ENCODE peak calls at places on chromosomes 12 and 14, in seven cellular contexts. W, O, D, G, X, I and L are unnamed samples. For H3K9me3 and H3K4me1, the result is how much of the 10 kb centered on the place peaks cover.

GRCh38 chr14:52314521-52315354 is 626 bp downstream of the PTGER2 start:
- DNase-seq in W (no peak), O (no peak), D (peak), G (peak), X (peak), I (peak), L (no peak)

GRCh38 chr12:98085360-98085759 is 430.0 kb upstream of the TMPO start:
- DNase-seq in W (no peak), O (no peak), D (no peak), G (no peak), X (no peak), I (no peak), L (no peak)

GRCh38 chr12:99019798-99020197 is 374.7 kb downstream of the APAF1 start:
- DNase-seq in W (no peak), O (no peak), D (no peak), G (no peak), X (no peak), I (no peak), L (no peak)

GRCh38 chr14:103854822-103855733 is 7.7 kb upstream of the PPP1R13B start:
- DNase-seq in W (no peak), O (peak), D (no peak), G (peak), X (no peak), I (peak), L (peak)

GRCh38 chr12:87140257-87140656 is 884.1 kb upstream of the MGAT4C start:
- DNase-seq in W (no peak), O (no peak), D (no peak), G (no peak), X (no peak), I (no peak), L (no peak)

GRCh38 chr14:90785876-90786450 is 30.3 kb downstream of the TTC7B start:
- DNase-seq in W (no peak), O (no peak), D (peak), G (no peak), X (no peak), I (no peak), L (no peak)

GRCh38 chr12:52495385-52495784 is 2.3 kb upstream of the KRT6A start:
- DNase-seq in W (no peak), O (no peak), D (no peak), G (no peak), X (no peak), I (peak), L (peak)

GRCh38 chr12:132352896-132353800 is 23.8 kb upstream of the GALNT9 start:
- DNase-seq in W (no peak), O (no peak), D (no peak), G (peak), X (no peak), I (no peak), L (no peak)

GRCh38 chr14:38522724-38523123 is 266.8 kb upstream of the CLEC14A start:
- DNase-seq in W (no peak), O (no peak), D (no peak), G (no peak), X (no peak), I (peak), L (no peak)

DNA sequence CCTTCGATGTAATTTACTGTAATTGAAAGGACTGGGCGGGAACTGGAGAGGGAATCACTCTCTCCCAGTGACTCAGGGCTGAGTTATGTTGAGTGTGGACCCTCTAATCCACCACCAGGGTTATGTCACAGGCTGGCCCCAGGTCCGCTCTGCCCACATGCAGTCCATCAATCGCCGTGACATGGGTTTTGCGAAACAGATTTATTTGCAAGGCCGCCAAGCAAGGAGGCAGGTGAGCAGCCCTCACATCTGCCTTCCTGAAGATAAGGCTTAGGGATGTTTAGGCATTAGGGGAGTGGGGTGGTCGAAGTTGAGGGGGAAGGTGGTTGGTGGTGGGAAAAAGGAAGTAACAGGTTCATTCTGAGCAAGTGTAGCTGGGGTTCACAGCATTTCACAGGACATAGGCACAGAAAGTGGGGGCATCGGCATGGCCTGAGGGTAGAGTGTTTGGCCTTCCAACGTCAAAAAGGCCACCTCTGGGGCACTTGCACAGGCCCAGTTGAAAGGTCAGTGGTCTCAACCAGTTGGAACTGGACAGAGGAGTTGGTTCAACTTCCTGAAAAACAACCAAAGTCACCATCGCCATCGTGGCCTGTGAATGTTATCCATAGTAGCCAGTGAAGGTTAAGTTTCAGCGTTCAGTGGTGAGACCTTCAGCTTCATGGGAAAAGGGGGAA is 66.9 kb downstream of the DNAH10 start:
- DNase-seq in W (no peak), O (no peak), D (no peak), G (no peak), X (no peak), I (no peak), L (no peak)
- H3K9me3 ChIP-seq in W (under half), O (under half), D (under half), G (under half), X (under half), I (under half), L (under half)

DNA sequence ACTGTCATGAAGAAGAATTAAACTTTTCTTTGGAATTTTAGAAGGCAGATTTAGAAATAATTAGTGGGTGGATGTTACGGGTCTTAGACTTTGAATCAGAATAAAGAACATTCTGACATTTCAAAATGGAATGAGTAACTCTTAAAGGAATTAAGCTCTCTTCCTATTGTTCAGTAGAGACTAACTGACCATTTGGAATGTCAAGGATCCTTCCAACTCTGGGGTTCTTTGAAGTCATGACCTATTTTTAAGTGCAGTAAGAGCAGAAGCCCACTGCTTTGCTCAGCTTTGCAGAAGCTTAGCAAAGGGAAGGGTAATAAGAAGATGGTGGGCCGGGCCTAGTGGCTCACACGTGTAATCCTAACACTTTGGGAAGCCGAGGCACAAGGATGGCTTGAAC is 4.0 kb downstream of the CHURC1 start:
- DNase-seq in W (no peak), O (no peak), D (no peak), G (no peak), X (no peak), I (no peak), L (no peak)
- H3K4me1 ChIP-seq in W (half or more), O (under half), D (under half), G (half or more), X (under half), I (under half), L (under half)

GRCh38 chr12:44295958-44296623 is 460.2 kb downstream of the TMEM117 start:
- DNase-seq in W (no peak), O (no peak), D (no peak), G (no peak), X (no peak), I (no peak), L (no peak)
- H3K9me3 ChIP-seq in W (under half), O (under half), D (under half), G (under half), X (under half), I (under half), L (under half)

GRCh38 chr14:22977684-22978486 is 4.5 kb downstream of the AJUBA start:
- DNase-seq in W (no peak), O (peak), D (peak), G (no peak), X (no peak), I (peak), L (peak)

GRCh38 chr14:22976620-22977433 is 5.5 kb downstream of the AJUBA start:
- DNase-seq in W (no peak), O (peak), D (no peak), G (no peak), X (no peak), I (peak), L (no peak)

GRCh38 chr14:22978487-22978837 is 3.9 kb downstream of the AJUBA start:
- DNase-seq in W (no peak), O (no peak), D (no peak), G (no peak), X (no peak), I (no peak), L (no peak)

GRCh38 chr14:22978873-22979671 is 3.3 kb downstream of the AJUBA start:
- DNase-seq in W (no peak), O (no peak), D (no peak), G (no peak), X (no peak), I (no peak), L (peak)

DNA sequence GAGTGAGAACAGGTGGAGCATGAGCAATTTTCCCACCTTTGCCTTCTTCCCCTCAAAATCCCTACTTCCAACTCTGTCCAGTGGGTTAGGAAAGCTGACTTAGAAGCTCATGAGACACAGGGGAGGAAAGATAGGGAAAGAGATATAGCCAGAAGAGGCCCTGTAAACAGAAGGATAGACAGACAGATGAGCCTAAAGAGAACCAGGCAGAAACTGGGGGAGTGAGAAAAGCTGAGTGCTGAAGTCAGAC is 5.0 kb downstream of the AJUBA start:
- DNase-seq in W (no peak), O (no peak), D (no peak), G (no peak), X (no peak), I (no peak), L (no peak)
- H3K4me1 ChIP-seq in W (half or more), O (under half), D (under half), G (half or more), X (under half), I (under half), L (under half)

DNA sequence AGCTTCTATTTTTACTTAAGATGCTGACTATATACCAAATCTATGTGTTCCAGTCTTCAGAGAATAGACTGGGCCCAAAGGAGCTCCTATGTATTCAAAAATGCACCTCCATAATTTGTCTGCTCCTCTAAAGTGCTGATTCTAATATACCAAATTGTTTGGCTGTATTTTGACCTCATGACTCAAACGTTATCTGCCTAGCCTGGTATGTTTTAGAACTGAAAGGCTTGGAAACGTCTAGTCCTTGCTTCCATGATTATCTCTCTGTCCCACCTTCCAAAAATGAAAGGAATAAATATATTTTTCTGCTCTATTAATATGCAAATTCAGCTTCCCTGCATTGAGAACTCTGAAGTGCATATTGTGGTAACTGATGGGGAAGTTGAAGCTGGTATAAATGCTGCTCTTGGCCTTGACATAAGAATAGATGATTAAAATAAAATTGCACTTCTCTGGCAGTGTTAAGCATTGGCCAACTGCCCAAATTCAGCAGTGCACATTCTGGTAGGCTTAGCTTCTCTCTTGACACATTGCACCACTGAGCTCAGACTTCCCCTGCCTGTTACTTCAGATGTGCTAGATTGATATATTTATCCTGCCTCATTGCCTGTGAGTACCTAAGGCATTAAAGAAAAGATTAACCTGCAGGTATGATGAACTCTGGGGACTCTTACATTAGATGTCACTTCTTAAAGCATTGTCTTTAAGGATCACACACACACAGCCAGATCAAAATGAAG is 882.3 kb downstream of the RPS29 start:
- DNase-seq in W (no peak), O (peak), D (no peak), G (no peak), X (no peak), I (no peak), L (no peak)
- H3K9me3 ChIP-seq in W (under half), O (under half), D (under half), G (under half), X (under half), I (under half), L (under half)

DNA sequence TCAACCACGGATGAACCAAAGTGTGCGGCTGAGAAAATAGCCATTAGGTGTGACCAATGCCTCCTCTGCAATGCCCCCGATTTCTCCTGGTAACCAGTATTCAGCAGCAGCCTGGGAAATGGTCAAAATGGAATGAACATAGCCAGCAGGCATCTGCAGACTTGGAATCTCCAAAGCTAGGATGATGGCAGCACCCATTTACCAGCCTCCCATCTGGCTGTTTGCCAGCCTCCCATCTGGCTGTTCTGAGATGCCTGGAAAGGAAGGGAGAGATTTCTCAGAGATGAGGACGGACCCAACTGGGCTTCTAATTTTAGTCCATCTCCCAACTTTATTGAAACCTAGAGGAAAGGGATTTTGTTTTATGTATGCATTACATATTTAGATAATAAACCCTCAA is 16.2 kb downstream of the CLMN start:
- DNase-seq in W (no peak), O (no peak), D (no peak), G (no peak), X (no peak), I (no peak), L (no peak)
- H3K4me1 ChIP-seq in W (under half), O (under half), D (under half), G (under half), X (under half), I (under half), L (under half)